ENCODE peak calls at places on chromosome 12, in four cellular contexts. P is iris pigment epithelial cell, E is nephron progenitor cell, C is C1 segment of cervical spinal cord. Z is an unnamed sample.

GRCh38 chr12:49885118-49885517 is 18.6 kb downstream of the FAIM2 start:
- DNase-seq in P (no peak), E (peak), C (no peak), Z (no peak)

GRCh38 chr12:65881965-65882413 is 57.7 kb downstream of the HMGA2 start:
- DNase-seq in P (peak), E (no peak), C (peak), Z (peak)

GRCh38 chr12:113259499-113259953 is 38.3 kb downstream of the TPCN1 start:
- DNase-seq in P (no peak), E (peak), C (peak), Z (peak)

GRCh38 chr12:119444462-119445044 is 110.0 kb downstream of the CCDC60 start:
- DNase-seq in P (peak), E (peak), C (peak), Z (no peak)

GRCh38 chr12:46494424-46494823 is 121.9 kb upstream of the SLC38A2 start:
- DNase-seq in P (peak), E (no peak), C (no peak), Z (no peak)

GRCh38 chr12:121252712-121253345 is 42.9 kb downstream of the P2RX4 start:
- DNase-seq in P (no peak), E (no peak), C (no peak), Z (no peak)

GRCh38 chr12:65171870-65172269 is 2.5 kb downstream of the LEMD3 start:
- DNase-seq in P (no peak), E (no peak), C (no peak), Z (no peak)

GRCh38 chr12:48388430-48388829 is 37.7 kb upstream of the ZNF641 start:
- DNase-seq in P (peak), E (no peak), C (no peak), Z (no peak)

GRCh38 chr12:67068204-67068731 is 200.9 kb upstream of the CAND1 start:
- DNase-seq in P (no peak), E (peak), C (no peak), Z (no peak)

GRCh38 chr12:48004039-48004940 is at the start of gene COL2A1:
- DNase-seq in P (peak), E (peak), C (no peak), Z (no peak)

GRCh38 chr12:125024949-125025563 is 31.6 kb downstream of the BRI3BP start:
- DNase-seq in P (no peak), E (no peak), C (no peak), Z (no peak)

GRCh38 chr12:70664463-70664862 is 27.2 kb upstream of the PTPRB start:
- DNase-seq in P (no peak), E (no peak), C (peak), Z (peak)

GRCh38 chr12:109111775-109112491 is 4.5 kb upstream of the ACACB start:
- DNase-seq in P (peak), E (peak), C (peak), Z (peak)

GRCh38 chr12:121794532-121795028 is 1.1 kb upstream of the RHOF start:
- DNase-seq in P (no peak), E (no peak), C (no peak), Z (peak)

GRCh38 chr12:12008232-12008850 is 62.4 kb upstream of the BCL2L14 start:
- DNase-seq in P (no peak), E (no peak), C (no peak), Z (no peak)

GRCh38 chr12:81176796-81177195 is 98.9 kb downstream of the ACSS3 start:
- DNase-seq in P (peak), E (no peak), C (no peak), Z (no peak)

Z was measured in nucleus accumbens.